ENCODE peak calls at places on chromosomes 4 and X, in five cellular contexts. S is ACHN, Q is PC-9, U is frontal cortex, Y is Right ventricle myocardium superior. X is an unnamed sample.
A peak's percentile ranks its signal among the peaks of the same experiment; 100 is the strongest.

GRCh38 chrX:18607966-18608365 is 63.9 kb downstream of the RS1 start:
- DNase-seq in U (no peak), S (no peak), Y (no peak), Q (no peak), X (no peak)

GRCh38 chr4:20428410-20429160 is 176.9 kb downstream of the SLIT2 start:
- DNase-seq in U (no peak), Y (no peak), S (peak; percentile 26), Q (no peak), X (no peak)

GRCh38 chrX:135382260-135382659 is 39.5 kb upstream of the SMIM10L2A start:
- DNase-seq in S (no peak), Q (no peak), U (no peak), Y (no peak), X (no peak)

GRCh38 chr4:67234296-67234695 is 311.0 kb downstream of the CENPC start:
- DNase-seq in U (no peak), S (peak; percentile 71), Q (no peak), Y (no peak), X (no peak)

GRCh38 chr4:136442447-136442846 is 1089.8 kb downstream of the PCDH18 start:
- DNase-seq in Q (no peak), Y (no peak), U (no peak), S (no peak), X (no peak)

GRCh38 chrX:48971325-48972213 is at the start of gene KCND1:
- DNase-seq in S (peak; percentile 53), U (peak; percentile 49), Y (peak; percentile 57), Q (no peak), X (no peak)

GRCh38 chr4:23737571-23737970 is 152.3 kb downstream of the PPARGC1A start:
- DNase-seq in Q (no peak), U (no peak), S (no peak), Y (no peak), X (no peak)

GRCh38 chr4:139484861-139485311 is 31.0 kb downstream of the RAB33B start:
- DNase-seq in Y (no peak), S (no peak), Q (no peak), U (no peak), X (no peak)

GRCh38 chrX:97326456-97326855 is 442.7 kb downstream of the RPA4 start:
- DNase-seq in S (no peak), Q (no peak), U (no peak), Y (no peak), X (no peak)

GRCh38 chr4:65139998-65140397 is 530.3 kb downstream of the EPHA5 start:
- DNase-seq in S (no peak), U (no peak), Q (no peak), Y (no peak), X (no peak)

GRCh38 chr4:123501733-123502132 is 105.1 kb downstream of the SPRY1 start:
- DNase-seq in Q (no peak), S (no peak), Y (no peak), U (no peak), X (no peak)

GRCh38 chr4:85474818-85475630 is at the start of gene ARHGAP24:
- DNase-seq in S (no peak), Q (peak; percentile 93), U (peak; percentile 35), Y (peak; percentile 93), X (peak; percentile 81)

GRCh38 chr4:37389967-37390580 is 145.5 kb downstream of the NWD2 start:
- DNase-seq in Y (no peak), U (peak; percentile 28), S (peak; percentile 60), Q (no peak), X (no peak)

GRCh38 chrX:128781506-128781905 is 729.3 kb upstream of the ACTRT1 start:
- DNase-seq in U (peak; percentile 1), Q (no peak), S (no peak), Y (no peak), X (no peak)

GRCh38 chr4:87050596-87050995 is 115.8 kb downstream of the AFF1 start:
- DNase-seq in Y (peak; percentile 80), S (no peak), U (no peak), Q (no peak), X (no peak)

GRCh38 chrX:154444001-154444754 is at the start of gene FAM50A:
- DNase-seq in Y (peak; percentile 91), S (peak; percentile 39), U (peak; percentile 92), Q (no peak), X (peak; percentile 83)

GRCh38 chr4:151098191-151098590 is 1.2 kb upstream of the RPS3A start:
- DNase-seq in Y (peak; percentile 49), S (no peak), U (no peak), Q (no peak), X (no peak)

GRCh38 chr4:24237709-24238108 is 346.6 kb downstream of the DHX15 start:
- DNase-seq in Q (no peak), S (no peak), U (no peak), Y (no peak), X (no peak)

GRCh38 chr4:2219233-2219760 is 22.6 kb downstream of the HAUS3 start:
- DNase-seq in U (no peak), S (no peak), Y (no peak), Q (no peak), X (no peak)

GRCh38 chrX:139290310-139290709 is 240.2 kb upstream of the F9 start:
- DNase-seq in Y (no peak), S (no peak), Q (no peak), U (no peak), X (no peak)

GRCh38 chrX:118974908-118975671 is 672 bp downstream of the LONRF3 start:
- DNase-seq in Q (peak; percentile 48), S (peak; percentile 33), Y (peak; percentile 51), U (peak; percentile 14), X (peak; percentile 72)

GRCh38 chr4:103050736-103051436 is 25.7 kb downstream of the SLC9B2 start:
- DNase-seq in S (no peak), U (no peak), Y (no peak), Q (no peak), X (no peak)

GRCh38 chr4:119314356-119314755 is 7.6 kb downstream of the FABP2 start:
- DNase-seq in Q (no peak), U (no peak), Y (no peak), S (peak; percentile 58), X (no peak)

GRCh38 chr4:147492761-147493160 is 11.9 kb downstream of the EDNRA start:
- DNase-seq in S (no peak), Q (no peak), U (no peak), Y (no peak), X (no peak)

GRCh38 chr4:180951312-180951711 is 1291.9 kb upstream of the TENM3 start:
- DNase-seq in S (no peak), U (no peak), Y (no peak), Q (no peak), X (no peak)

GRCh38 chr4:128068927-128069326 is 7.8 kb downstream of the LARP1B start:
- DNase-seq in U (no peak), Y (no peak), S (peak; percentile 50), Q (no peak), X (no peak)

GRCh38 chr4:128787509-128788311 is 21.8 kb upstream of the JADE1 start:
- DNase-seq in Y (no peak), S (no peak), U (no peak), Q (no peak), X (no peak)

GRCh38 chr4:127709456-127709855 is 20.7 kb upstream of the SLC25A31 start:
- DNase-seq in S (no peak), Y (no peak), Q (peak; percentile 56), U (no peak), X (no peak)

GRCh38 chr4:87209696-87210095 is 10.7 kb downstream of the KLHL8 start:
- DNase-seq in Q (no peak), S (no peak), U (no peak), Y (peak; percentile 76), X (peak; percentile 74)

GRCh38 chr4:76305971-76306881 is at the start of gene STBD1:
- DNase-seq in S (peak; percentile 67), Y (peak; percentile 90), Q (peak; percentile 54), U (peak; percentile 52), X (peak; percentile 94)

GRCh38 chr4:4460759-4461158 is 73.9 kb downstream of the NSG1 start:
- DNase-seq in Q (no peak), S (no peak), U (no peak), Y (no peak), X (no peak)

GRCh38 chr4:36394352-36394903 is 113.0 kb downstream of the DTHD1 start:
- DNase-seq in U (no peak), Y (no peak), S (no peak), Q (no peak), X (no peak)

GRCh38 chr4:117481742-117482141 is 396.4 kb upstream of the TRAM1L1 start:
- DNase-seq in S (no peak), Y (no peak), U (no peak), Q (no peak), X (no peak)

GRCh38 chr4:152281211-152281610 is 254.7 kb downstream of the FBXW7 start:
- DNase-seq in S (no peak), Q (no peak), Y (no peak), U (no peak), X (no peak)

GRCh38 chrX:16239211-16239610 is 71.9 kb downstream of the MAGEB17 start:
- DNase-seq in U (no peak), Q (peak; percentile 41), Y (no peak), S (peak; percentile 70), X (no peak)

GRCh38 chr4:61376301-61376700 is 176.2 kb downstream of the ADGRL3 start:
- DNase-seq in Y (no peak), S (no peak), U (no peak), Q (no peak), X (no peak)

GRCh38 chrX:87338510-87338909 is 179.1 kb upstream of the KLHL4 start:
- DNase-seq in Y (no peak), Q (no peak), S (peak; percentile 34), U (no peak), X (no peak)

GRCh38 chr4:129978315-129978714 is 882.4 kb downstream of the C4orf33 start:
- DNase-seq in U (no peak), Y (no peak), S (no peak), Q (no peak), X (no peak)

GRCh38 chrX:49761481-49761880 is 65.7 kb upstream of the PAGE1 start:
- DNase-seq in U (peak; percentile 1), S (peak; percentile 8), Q (no peak), Y (no peak), X (no peak)

X was measured in right lobe of liver.